ENCODE peak calls at places on chromosome 14, in six cellular contexts. D is fibroblast of mammary gland; R is ecto neural progenitor cell; C is stimulated activated CD4-positive, alpha-beta T cell treated with anti-CD3 and anti-CD28 coated beads, Interleukin-2, amount 100 ng/mL, for 48 hours; S is GDM1; P is GM12891. N is an unnamed sample.

GRCh38 chr14:53461823-53462222 is 308.7 kb upstream of the DDHD1 start:
- DNase-seq in D (no peak), R (no peak), C (no peak), S (no peak), P (no peak), N (no peak)

GRCh38 chr14:24290746-24291145 is 8.8 kb downstream of the DHRS1 start:
- DNase-seq in D (no peak), R (no peak), C (no peak), S (no peak), P (no peak), N (no peak)

GRCh38 chr14:102957222-102957621 is 34.8 kb downstream of the AMN start:
- DNase-seq in D (peak; percentile 54), R (no peak), C (no peak), S (no peak), P (no peak), N (no peak)

GRCh38 chr14:69270097-69270496 is 10.1 kb downstream of the GALNT16 start:
- DNase-seq in D (no peak), R (no peak), C (no peak), S (no peak), P (no peak), N (no peak)

GRCh38 chr14:69968151-69968550 is 88.9 kb downstream of the SMOC1 start:
- DNase-seq in D (no peak), R (no peak), C (no peak), S (no peak), P (no peak), N (no peak)

GRCh38 chr14:84622357-84622756 is 907.6 kb upstream of the FLRT2 start:
- DNase-seq in D (no peak), R (no peak), C (no peak), S (no peak), P (no peak), N (no peak)

GRCh38 chr14:29851397-29851796 is 76.2 kb downstream of the PRKD1 start:
- DNase-seq in D (peak; percentile 8), R (no peak), C (no peak), S (no peak), P (no peak), N (no peak)

GRCh38 chr14:55245657-55246268 is 25.5 kb upstream of the FBXO34 start:
- DNase-seq in D (peak; percentile 39), R (no peak), C (no peak), S (peak; percentile 6), P (peak; percentile 16), N (no peak)

GRCh38 chr14:59358774-59359173 is 106.4 kb downstream of the GPR135 start:
- DNase-seq in D (no peak), R (no peak), C (no peak), S (no peak), P (no peak), N (no peak)

GRCh38 chr14:38835874-38836273 is 267.2 kb downstream of the SEC23A start:
- DNase-seq in D (no peak), R (no peak), C (no peak), S (no peak), P (no peak), N (no peak)

GRCh38 chr14:99128185-99128584 is 143.8 kb downstream of the BCL11B start:
- DNase-seq in D (no peak), R (peak; percentile 23), C (no peak), S (no peak), P (no peak), N (no peak)